ENCODE peak calls at places on chromosomes 11 and 22, in seven cellular contexts. Z is Caki2; J is effector memory CD8-positive, alpha-beta T cell; A is GM10248; B is cardiac fibroblast; D is dermis microvascular lymphatic vessel endothelial cell; F is activated CD8-positive, alpha-beta memory T cell treated with anti-CD3 and anti-CD28 coated beads, Interleukin-2, amount 50 U/mL, for 4 hours. K is an unnamed sample.

GRCh38 chr11:62295504-62295903 is 3.4 kb downstream of the SCGB1D4 start:
- DNase-seq in Z (no peak), J (no peak), A (no peak), B (peak), D (peak), F (no peak), K (no peak)

GRCh38 chr11:63845305-63845704 is 6.4 kb downstream of the MARK2 start:
- DNase-seq in Z (peak), J (no peak), A (no peak), B (peak), D (no peak), F (no peak), K (no peak)

GRCh38 chr22:23229646-23230045 is 49.3 kb downstream of the BCR start:
- DNase-seq in Z (no peak), J (no peak), A (no peak), B (no peak), D (no peak), F (no peak), K (no peak)

GRCh38 chr11:14768789-14769188 is 123.2 kb downstream of the CYP2R1 start:
- DNase-seq in Z (no peak), J (no peak), A (no peak), B (no peak), D (no peak), F (no peak), K (no peak)

GRCh38 chr11:2816941-2817421 is 68.6 kb downstream of the CDKN1C start:
- DNase-seq in Z (no peak), J (no peak), A (no peak), B (peak), D (no peak), F (no peak), K (no peak)

GRCh38 chr11:11265320-11265719 is 87.7 kb downstream of the CSNK2A3 start:
- DNase-seq in Z (no peak), J (no peak), A (no peak), B (no peak), D (no peak), F (no peak), K (no peak)

GRCh38 chr22:32226236-32227119 is 21.6 kb upstream of the RFPL2 start:
- DNase-seq in Z (no peak), J (no peak), A (no peak), B (no peak), D (no peak), F (no peak), K (no peak)

GRCh38 chr11:104995001-104995408 is 26.6 kb upstream of the CASP4 start:
- DNase-seq in Z (no peak), J (no peak), A (no peak), B (no peak), D (no peak), F (no peak), K (no peak)

GRCh38 chr11:77559686-77560425 is 29.9 kb upstream of the AQP11 start:
- DNase-seq in Z (peak), J (no peak), A (no peak), B (peak), D (no peak), F (no peak), K (no peak)

GRCh38 chr11:129658558-129658882 is 157.1 kb upstream of the TMEM45B start:
- DNase-seq in Z (no peak), J (no peak), A (no peak), B (no peak), D (no peak), F (no peak), K (no peak)

GRCh38 chr11:113690619-113691569 is 15.2 kb downstream of the TMPRSS5 start:
- DNase-seq in Z (peak), J (no peak), A (peak), B (peak), D (no peak), F (no peak), K (peak)

GRCh38 chr11:95459268-95460040 is 228.5 kb upstream of the SESN3 start:
- DNase-seq in Z (no peak), J (no peak), A (no peak), B (peak), D (no peak), F (no peak), K (no peak)